ENCODE peak calls at places on chromosomes 5 and 9, in five cellular contexts. Q is foreskin keratinocyte, R is neural progenitor cell, E is thyroid gland, J is dorsolateral prefrontal cortex. Y is an unnamed sample.

GRCh38 chr5:172362755-172363154 is 79.2 kb upstream of the UBTD2 start:
- DNase-seq in R (no peak), J (no peak), E (no peak), Q (no peak), Y (peak)

GRCh38 chr5:155794801-155795200 is 532.2 kb upstream of the SGCD start:
- DNase-seq in Q (no peak), E (no peak), J (no peak), R (no peak), Y (peak)

GRCh38 chr9:89494199-89494598 is 3.7 kb downstream of the SEMA4D start:
- DNase-seq in E (no peak), Q (no peak), J (no peak), R (no peak), Y (no peak)

GRCh38 chr9:16512281-16512680 is 358.2 kb downstream of the BNC2 start:
- DNase-seq in R (no peak), J (no peak), Q (no peak), E (no peak), Y (no peak)

GRCh38 chr5:68962632-68963484 is 131.0 kb upstream of the SLC30A5 start:
- DNase-seq in J (peak), Q (no peak), E (peak), R (peak), Y (peak)

GRCh38 chr5:98309785-98310566 is 463.5 kb upstream of the RGMB start:
- DNase-seq in Q (peak), R (peak), J (no peak), E (no peak), Y (peak)

GRCh38 chr9:36970007-36970888 is 63.8 kb downstream of the PAX5 start:
- DNase-seq in Q (peak), R (no peak), E (no peak), J (no peak), Y (peak)

GRCh38 chr9:128394404-128395168 is 23.4 kb downstream of the URM1 start:
- DNase-seq in E (no peak), R (peak), J (peak), Q (no peak), Y (no peak)

GRCh38 chr5:67293177-67293576 is 96.6 kb upstream of the CD180 start:
- DNase-seq in E (no peak), R (no peak), Q (no peak), J (no peak), Y (no peak)

GRCh38 chr9:13445123-13445522 is 165.6 kb upstream of the MPDZ start:
- DNase-seq in J (no peak), E (no peak), Q (no peak), R (no peak), Y (no peak)

GRCh38 chr9:13447551-13448422 is 168.3 kb upstream of the MPDZ start:
- DNase-seq in J (no peak), R (no peak), E (no peak), Q (no peak), Y (no peak)

GRCh38 chr9:13448482-13448881 is 169.0 kb upstream of the MPDZ start:
- DNase-seq in R (no peak), J (no peak), Q (no peak), E (no peak), Y (no peak)

GRCh38 chr9:13446261-13446660 is 166.8 kb upstream of the MPDZ start:
- DNase-seq in Q (no peak), E (no peak), R (no peak), J (no peak), Y (no peak)

DNA sequence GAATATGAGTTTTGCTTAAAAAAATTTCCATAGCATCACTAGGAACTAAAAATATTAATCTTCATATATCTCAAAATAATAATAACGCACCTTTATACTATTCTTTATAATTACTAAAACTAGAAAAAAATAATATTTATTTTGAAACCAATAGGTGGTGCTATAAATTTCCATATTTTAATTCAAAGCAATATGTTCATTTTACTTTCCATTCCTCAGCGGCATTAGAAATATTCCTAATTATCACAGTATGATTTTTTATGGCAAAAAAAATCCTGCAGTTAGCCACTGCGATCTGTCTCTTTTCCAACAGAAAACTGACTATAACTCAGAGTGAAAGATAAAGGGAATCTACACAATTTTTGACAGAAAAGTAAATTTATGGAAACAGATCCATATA is 167.4 kb upstream of the MPDZ start:
- DNase-seq in J (no peak), Q (no peak), E (no peak), R (no peak), Y (peak)
- TF ChIP-seq CTCF in J (peak), Q (peak), E (peak), R (no peak), Y (no peak)

GRCh38 chr5:95845401-95845800 is 22.9 kb upstream of the GLRX start:
- DNase-seq in R (no peak), E (no peak), J (no peak), Q (no peak), Y (no peak)

GRCh38 chr5:95850391-95850894 is 27.9 kb upstream of the GLRX start:
- DNase-seq in R (no peak), Q (no peak), E (peak), J (no peak), Y (no peak)

GRCh38 chr5:95846554-95847260 is 24.2 kb upstream of the GLRX start:
- DNase-seq in Q (no peak), R (peak), E (peak), J (peak), Y (peak)

GRCh38 chr5:95848701-95849100 is 26.2 kb upstream of the GLRX start:
- DNase-seq in Q (no peak), J (no peak), R (no peak), E (no peak), Y (no peak)

GRCh38 chr5:95847261-95847592 is 24.7 kb upstream of the GLRX start:
- DNase-seq in R (no peak), Q (no peak), E (no peak), J (no peak), Y (no peak)
- TF ChIP-seq CTCF in R (no peak), Q (no peak), E (no peak), J (peak), Y (no peak)

DNA sequence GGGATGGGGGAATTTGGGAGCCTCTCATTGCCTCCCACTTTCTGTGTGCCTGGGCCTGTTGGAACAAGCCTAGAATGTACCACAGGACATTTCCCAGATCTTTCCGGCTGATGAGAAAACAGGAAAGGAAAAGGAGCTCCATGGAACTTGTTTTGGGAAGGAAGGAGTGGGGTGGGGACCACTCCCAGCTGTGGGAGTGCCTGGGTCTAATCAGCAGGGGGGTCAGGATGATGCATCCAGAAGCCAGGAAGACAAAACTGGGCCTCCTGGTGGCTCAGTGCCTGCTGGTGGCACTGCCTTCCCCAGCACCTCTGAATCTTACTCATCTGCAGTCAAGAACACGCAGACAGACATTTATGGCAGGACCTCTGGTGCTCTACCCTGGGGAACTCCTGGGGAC is 2.8 kb downstream of the SMIM33 start:
- DNase-seq in E (no peak), Q (peak), R (no peak), J (no peak), Y (peak)
- TF ChIP-seq CTCF in E (no peak), Q (peak), R (no peak), J (no peak), Y (peak)

DNA sequence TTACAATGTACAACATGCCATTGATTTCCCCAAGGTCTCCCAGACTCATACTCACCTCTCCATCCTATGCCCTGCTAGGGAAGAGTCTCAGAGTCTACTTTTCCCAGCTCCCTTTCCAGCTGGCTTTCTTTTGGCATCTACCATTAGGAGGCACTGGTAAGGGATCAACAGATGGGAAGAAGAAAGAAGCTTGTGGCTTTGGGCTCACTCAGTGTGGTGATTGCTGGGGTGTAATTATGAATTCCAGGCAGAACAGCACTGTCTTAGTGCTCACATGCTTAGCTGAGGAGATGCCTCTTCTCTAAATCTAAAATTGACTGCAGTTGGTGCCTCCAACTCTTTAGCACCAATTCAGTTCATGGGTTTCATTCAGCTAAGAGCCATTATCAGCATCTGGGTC is 330.0 kb downstream of the PSAT1 start:
- DNase-seq in E (no peak), J (no peak), R (no peak), Q (no peak), Y (no peak)
- TF ChIP-seq CTCF in E (no peak), J (no peak), R (no peak), Q (no peak), Y (no peak)

DNA sequence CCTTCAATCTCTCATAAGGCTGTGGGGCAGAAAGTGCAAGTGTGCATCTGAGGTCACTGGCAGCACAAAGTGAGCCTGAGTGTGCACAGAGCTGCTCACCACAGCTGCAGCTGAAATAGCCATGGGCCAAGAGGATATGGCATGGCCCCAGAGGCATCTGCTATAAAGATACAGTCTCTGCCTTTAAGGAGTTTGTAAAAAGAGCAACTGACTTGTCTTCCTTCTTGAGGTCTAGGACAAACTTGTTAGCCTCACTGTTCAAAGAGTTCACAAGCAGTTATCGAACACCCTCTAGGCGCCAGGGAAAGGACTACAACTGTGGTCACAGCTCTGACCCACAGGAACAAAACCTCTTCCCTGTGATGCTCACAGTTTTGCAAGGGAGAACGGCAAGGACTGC is 190.0 kb upstream of the TRIM32 start:
- DNase-seq in E (no peak), J (no peak), R (no peak), Q (no peak), Y (no peak)
- TF ChIP-seq CTCF in E (no peak), J (no peak), R (no peak), Q (no peak), Y (no peak)

GRCh38 chr9:13805566-13805965 is 508.4 kb downstream of the NFIB start:
- DNase-seq in Q (no peak), E (no peak), R (no peak), J (no peak), Y (no peak)

GRCh38 chr9:13804532-13804931 is 509.4 kb downstream of the NFIB start:
- DNase-seq in J (no peak), E (no peak), R (no peak), Q (no peak), Y (peak)

GRCh38 chr9:13810510-13810909 is 503.4 kb downstream of the NFIB start:
- DNase-seq in Q (no peak), E (peak), R (no peak), J (no peak), Y (no peak)

GRCh38 chr9:13811876-13812275 is 502.1 kb downstream of the NFIB start:
- DNase-seq in R (no peak), J (no peak), Q (no peak), E (no peak), Y (peak)

GRCh38 chr9:13806731-13807130 is 507.2 kb downstream of the NFIB start:
- DNase-seq in J (no peak), R (no peak), E (no peak), Q (no peak), Y (peak)
- TF ChIP-seq CTCF in J (no peak), R (no peak), E (no peak), Q (no peak), Y (no peak)

DNA sequence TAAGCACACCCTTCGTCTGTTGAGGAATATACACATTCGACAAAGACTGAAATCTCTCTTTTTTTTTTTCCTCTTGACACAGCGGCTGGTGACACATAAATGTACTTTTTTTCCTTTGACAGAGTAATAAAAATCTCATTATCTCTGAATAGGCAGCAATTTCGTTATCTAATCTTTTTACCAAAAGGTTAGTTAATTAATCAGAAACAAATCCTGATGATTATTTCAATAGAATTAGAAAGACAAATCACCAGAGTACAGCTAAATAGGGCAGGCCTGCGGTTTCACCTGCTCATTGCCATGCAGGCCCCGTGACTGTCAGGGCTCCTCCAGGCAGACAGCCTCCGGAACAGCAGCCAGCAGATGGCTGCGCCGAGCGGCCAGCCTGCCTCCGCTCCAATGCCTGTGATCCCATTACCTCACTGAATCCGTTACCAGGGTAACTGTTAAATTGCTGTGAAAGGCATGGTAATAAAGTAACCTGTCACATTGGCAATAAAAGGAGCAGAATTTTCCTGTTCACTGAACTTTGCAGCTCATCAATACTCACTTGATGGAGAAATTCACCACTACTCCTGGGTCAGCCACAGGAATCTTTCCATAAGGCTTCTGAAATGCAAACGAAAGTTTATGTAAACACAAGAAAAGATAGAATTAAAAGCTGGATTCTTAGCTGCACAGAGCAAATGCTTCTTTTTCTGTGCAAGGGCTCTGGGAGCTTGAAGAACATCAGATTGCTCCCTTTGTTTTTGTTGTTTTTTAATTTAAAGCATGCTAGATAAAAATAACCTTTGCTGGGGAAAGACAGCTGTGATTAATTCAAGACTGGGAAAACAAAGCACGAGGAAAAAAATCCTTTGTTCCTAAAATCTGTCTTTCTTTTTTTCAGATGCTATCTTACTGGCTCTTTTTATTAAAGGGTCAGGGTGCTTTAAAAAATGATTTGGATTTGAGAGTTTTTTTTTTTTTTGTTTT is 666.4 kb upstream of the ZNF608 start:
- DNase-seq in Q (no peak), J (peak), R (peak), E (peak), Y (peak)
- TF ChIP-seq CTCF in Q (peak), J (peak), R (peak), E (no peak), Y (peak)

Y was measured in bronchial epithelial cell.